ENCODE peak calls at places on chromosomes 6 and 20, in four cellular contexts. X is CD4-positive, CD25-positive, alpha-beta regulatory T cell; K is cerebellar cortex; E is LoVo. Y is an unnamed sample.

GRCh38 chr6:139436521-139437348 is 62.3 kb upstream of the CITED2 start:
- DNase-seq in X (no peak), K (no peak), E (peak; percentile 66), Y (peak; percentile 89)

GRCh38 chr6:14367296-14367695 is 249.7 kb downstream of the CD83 start:
- DNase-seq in X (no peak), E (no peak), K (no peak), Y (no peak)

GRCh38 chr6:28248916-28249315 is 3.2 kb downstream of the ZKSCAN4 start:
- DNase-seq in E (no peak), K (no peak), X (no peak), Y (no peak)

GRCh38 chr6:29653452-29654038 is 3.3 kb upstream of the MOG start:
- DNase-seq in E (peak; percentile 82), K (peak; percentile 91), X (peak; percentile 69), Y (peak; percentile 36)

GRCh38 chr20:7152071-7152470 is 384.6 kb downstream of the BMP2 start:
- DNase-seq in E (no peak), K (no peak), X (no peak), Y (no peak)

GRCh38 chr6:137362878-137363804 is 131.1 kb downstream of the OLIG3 start:
- DNase-seq in E (no peak), X (peak; percentile 14), K (no peak), Y (no peak)

GRCh38 chr6:31222496-31222895 is 49.4 kb downstream of the HLA-C start:
- DNase-seq in K (no peak), E (no peak), X (no peak), Y (no peak)

GRCh38 chr6:3509326-3509725 is 52.5 kb upstream of the SLC22A23 start:
- DNase-seq in X (no peak), E (no peak), K (no peak), Y (no peak)

GRCh38 chr20:31663838-31664695 is 26.4 kb downstream of the COX4I2 start:
- DNase-seq in X (no peak), K (peak; percentile 63), E (no peak), Y (peak; percentile 78)

GRCh38 chr6:14841901-14842421 is 403.9 kb upstream of the JARID2 start:
- DNase-seq in E (no peak), X (no peak), K (no peak), Y (no peak)

GRCh38 chr20:9214676-9215075 is 145.8 kb downstream of the PLCB4 start:
- DNase-seq in K (no peak), E (no peak), X (no peak), Y (no peak)

GRCh38 chr20:1894471-1894950 is 696 bp upstream of the SIRPA start:
- DNase-seq in E (no peak), K (no peak), X (no peak), Y (peak; percentile 56)

GRCh38 chr6:169252805-169253189 is 849 bp downstream of the THBS2 start:
- DNase-seq in E (no peak), X (no peak), K (peak; percentile 3), Y (no peak)

GRCh38 chr20:59598625-59599310 is 5.6 kb upstream of the PHACTR3 start:
- DNase-seq in E (peak; percentile 50), X (no peak), K (peak; percentile 84), Y (peak; percentile 35)

GRCh38 chr6:99143108-99143828 is 195.5 kb upstream of the FBXL4 start:
- DNase-seq in K (no peak), X (no peak), E (no peak), Y (no peak)

GRCh38 chr6:33627876-33628275 is 6.8 kb downstream of the ITPR3 start:
- DNase-seq in X (no peak), E (no peak), K (no peak), Y (no peak)

GRCh38 chr6:147080215-147080614 is 124.0 kb upstream of the STXBP5 start:
- DNase-seq in K (no peak), E (no peak), X (no peak), Y (no peak)

GRCh38 chr6:19052219-19052618 is 665.1 kb downstream of the RNF144B start:
- DNase-seq in E (no peak), K (no peak), X (no peak), Y (peak; percentile 11)

GRCh38 chr20:59007758-59008511 is 881 bp upstream of the CTSZ start:
- DNase-seq in K (no peak), X (no peak), E (no peak), Y (no peak)

GRCh38 chr20:20737158-20737557 is 24.7 kb upstream of the RALGAPA2 start:
- DNase-seq in X (no peak), E (no peak), K (no peak), Y (no peak)

GRCh38 chr20:59948828-59949720 is 8.9 kb downstream of the FAM217B start:
- DNase-seq in K (peak; percentile 67), E (peak; percentile 41), X (peak; percentile 73), Y (peak; percentile 45)

GRCh38 chr20:32605167-32605656 is 20.1 kb upstream of the NOL4L start:
- DNase-seq in E (no peak), K (no peak), X (no peak), Y (no peak)

GRCh38 chr6:154615483-154616025 is 105.1 kb upstream of the CNKSR3 start:
- DNase-seq in X (no peak), K (no peak), E (peak; percentile 81), Y (peak; percentile 88)

GRCh38 chr6:53922571-53922981 is 127.8 kb downstream of the LRRC1 start:
- DNase-seq in E (no peak), X (no peak), K (no peak), Y (peak; percentile 18)

GRCh38 chr6:131946992-131947955 is 3.9 kb downstream of the CCN2 start:
- DNase-seq in X (no peak), K (peak; percentile 20), E (no peak), Y (peak; percentile 68)

GRCh38 chr6:157531169-157531985 is 150.4 kb downstream of the ZDHHC14 start:
- DNase-seq in K (no peak), X (no peak), E (peak; percentile 29), Y (no peak)

GRCh38 chr6:16762547-16763477 is 1.6 kb upstream of the ATXN1 start:
- DNase-seq in E (peak; percentile 76), X (peak; percentile 79), K (peak; percentile 86), Y (peak; percentile 92)

GRCh38 chr20:23049201-23049932 is at the start of gene THBD:
- DNase-seq in K (no peak), E (no peak), X (no peak), Y (peak; percentile 94)

GRCh38 chr6:34529665-34530327 is 26.3 kb downstream of the SPDEF start:
- DNase-seq in E (no peak), K (peak; percentile 78), X (no peak), Y (no peak)

Y was measured in Caki2.